ENCODE peak calls at places on chromosomes 16 and 17, in eight cellular contexts. J is mesenchymal stem cell, F is mesendoderm, C is IMR-90, R is SK-N-MC, W is endothelial cell of umbilical vein, E is PC-3, D is fibroblast of lung. P is an unnamed sample.

GRCh38 chr16:76900285-76901263 is 290.4 kb upstream of the MON1B start:
- DNase-seq in E (no peak), D (no peak), J (no peak), F (no peak), W (no peak), R (no peak), C (no peak), P (no peak)

GRCh38 chr17:6276711-6277110 is 158.2 kb downstream of the AIPL1 start:
- DNase-seq in R (no peak), D (no peak), C (no peak), W (no peak), E (no peak), F (no peak), J (no peak), P (no peak)

GRCh38 chr17:38891441-38891840 is 21.6 kb downstream of the LASP1 start:
- DNase-seq in E (no peak), J (no peak), D (no peak), W (no peak), C (no peak), F (no peak), R (no peak), P (no peak)

GRCh38 chr16:5032748-5033167 is 977 bp downstream of the NAGPA start:
- DNase-seq in C (no peak), R (no peak), E (no peak), W (peak), D (no peak), J (no peak), F (no peak), P (peak)

GRCh38 chr17:45782889-45783592 is 1.1 kb upstream of the CRHR1 start:
- DNase-seq in F (peak), J (peak), R (no peak), W (peak), E (no peak), D (no peak), C (no peak), P (no peak)

GRCh38 chr17:1724869-1725641 is 551 bp downstream of the WDR81 start:
- DNase-seq in F (peak), J (no peak), R (no peak), W (no peak), D (no peak), C (no peak), E (no peak), P (no peak)

GRCh38 chr17:73341350-73342056 is 29.7 kb upstream of the CDC42EP4 start:
- DNase-seq in W (no peak), R (no peak), C (no peak), F (no peak), E (no peak), D (no peak), J (no peak), P (no peak)

GRCh38 chr17:42179335-42179734 is 1.6 kb downstream of the KCNH4 start:
- DNase-seq in C (no peak), F (no peak), E (no peak), R (no peak), W (no peak), D (no peak), J (no peak), P (no peak)

GRCh38 chr17:73591278-73592078 is 52.8 kb downstream of the SDK2 start:
- DNase-seq in D (no peak), C (no peak), R (no peak), F (no peak), E (no peak), J (no peak), W (no peak), P (no peak)

GRCh38 chr16:17404903-17405691 is 65.7 kb downstream of the XYLT1 start:
- DNase-seq in F (no peak), R (no peak), D (peak), J (no peak), W (no peak), C (peak), E (no peak), P (peak)

GRCh38 chr17:82806645-82807044 is 33.2 kb downstream of the ZNF750 start:
- DNase-seq in E (no peak), R (no peak), W (no peak), D (no peak), C (no peak), F (no peak), J (no peak), P (no peak)

GRCh38 chr17:82807562-82807961 is 32.3 kb downstream of the ZNF750 start:
- DNase-seq in D (no peak), F (no peak), J (no peak), E (no peak), C (no peak), R (no peak), W (no peak), P (no peak)

GRCh38 chr17:82805823-82806222 is 34.0 kb downstream of the ZNF750 start:
- DNase-seq in W (no peak), F (no peak), R (no peak), D (no peak), J (no peak), E (no peak), C (no peak), P (no peak)

GRCh38 chr17:82808006-82808405 is 31.8 kb downstream of the ZNF750 start:
- DNase-seq in E (no peak), W (no peak), R (no peak), J (no peak), F (no peak), D (no peak), C (no peak), P (no peak)

DNA sequence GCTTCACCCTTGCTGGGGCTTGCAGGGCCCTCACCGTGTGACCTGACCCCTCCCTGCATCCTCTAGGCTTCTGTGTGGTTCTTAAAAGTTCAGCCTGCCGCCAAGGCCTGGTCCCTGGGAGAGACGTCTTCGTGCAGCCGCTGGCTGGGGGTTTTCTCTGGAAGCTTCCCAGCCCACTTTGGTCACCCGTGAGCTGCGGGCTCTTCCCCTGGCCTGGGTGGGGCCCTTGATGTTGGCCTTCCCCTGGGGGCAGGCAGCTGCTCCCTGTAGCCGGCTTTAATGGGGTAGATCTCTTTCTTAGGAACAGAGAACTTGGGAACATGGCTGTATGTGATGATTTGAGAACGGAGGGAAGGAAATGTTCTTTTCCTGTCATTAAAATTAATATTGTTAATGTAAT is 32.7 kb downstream of the ZNF750 start:
- DNase-seq in J (no peak), R (no peak), E (no peak), D (no peak), C (no peak), W (peak), F (no peak), P (no peak)
- H3K9ac ChIP-seq in J (no peak), R (no peak), E (no peak), D (no peak), C (no peak), W (no peak), F (no peak), P (no peak)

DNA sequence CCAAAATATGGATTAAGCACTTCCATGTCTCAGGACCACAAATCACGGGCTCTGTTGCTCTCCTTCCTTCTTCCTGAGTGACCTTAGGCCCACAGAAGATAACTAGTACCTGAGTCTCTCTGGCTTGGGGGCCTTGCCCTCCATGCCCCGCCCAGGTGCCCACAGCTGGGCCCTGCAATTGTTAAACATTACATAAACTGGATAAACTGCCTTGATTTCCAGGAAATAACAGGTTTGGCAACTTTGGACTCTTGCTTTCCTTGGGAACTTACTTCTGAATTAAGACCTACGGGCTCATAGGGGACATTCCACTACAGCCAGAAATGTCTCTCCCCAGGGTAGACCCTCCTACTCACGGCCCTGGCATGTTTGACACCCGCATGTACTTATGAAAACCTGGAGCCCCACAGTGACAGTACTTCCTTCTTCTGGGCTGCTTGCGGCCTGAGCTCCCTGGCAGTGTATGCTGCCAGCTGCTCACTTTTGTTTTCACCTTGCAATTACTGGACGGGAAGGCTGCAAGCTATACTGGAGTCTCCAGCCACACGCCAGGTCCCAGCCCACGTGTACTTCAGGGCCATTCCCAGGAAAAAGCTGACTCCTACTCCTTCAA is 2.3 kb upstream of the UBALD2 start:
- DNase-seq in C (no peak), F (no peak), W (peak), D (no peak), R (no peak), E (peak), J (peak), P (peak)
- H3K9ac ChIP-seq in C (no peak), F (no peak), W (peak), D (no peak), R (no peak), E (peak), J (no peak), P (peak)

GRCh38 chr16:87331241-87331801 is 14.1 kb upstream of the C16orf95 start:
- DNase-seq in D (no peak), C (no peak), W (no peak), E (no peak), J (no peak), R (no peak), F (no peak), P (no peak)

GRCh38 chr16:87333581-87334331 is 16.6 kb upstream of the C16orf95 start:
- DNase-seq in J (no peak), C (no peak), W (no peak), R (no peak), E (no peak), D (no peak), F (no peak), P (no peak)

GRCh38 chr16:87334611-87335305 is 17.6 kb upstream of the C16orf95 start:
- DNase-seq in D (no peak), F (no peak), E (no peak), W (no peak), J (no peak), R (no peak), C (no peak), P (no peak)

GRCh38 chr16:87332150-87332549 is 15.0 kb upstream of the C16orf95 start:
- DNase-seq in C (peak), D (peak), J (peak), W (no peak), E (peak), R (no peak), F (no peak), P (no peak)

DNA sequence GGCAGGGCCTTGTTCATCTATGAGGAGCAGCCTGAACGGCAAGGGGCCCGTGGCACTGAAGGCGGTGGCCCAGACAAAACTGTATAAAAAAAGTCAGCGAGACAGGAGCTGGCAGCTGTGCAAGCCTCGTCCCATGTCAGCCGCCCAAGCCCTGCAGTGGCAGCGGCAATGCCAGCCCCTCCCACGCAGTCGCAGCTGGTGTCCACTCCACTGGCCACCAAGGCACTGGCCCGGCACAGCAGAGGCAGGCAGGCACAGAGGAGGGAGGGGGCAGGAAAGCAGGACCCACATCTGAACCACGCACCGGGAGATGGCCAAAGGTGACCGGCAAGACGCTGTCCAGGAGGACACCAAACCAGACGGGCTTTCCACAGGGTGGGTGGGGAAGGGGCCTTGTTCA is 15.9 kb upstream of the C16orf95 start:
- DNase-seq in J (no peak), W (no peak), D (no peak), E (no peak), F (no peak), C (no peak), R (no peak), P (no peak)
- H3K9ac ChIP-seq in J (no peak), W (no peak), D (no peak), E (no peak), F (no peak), C (no peak), R (no peak), P (no peak)

GRCh38 chr16:89193576-89194293 is 6.6 kb downstream of the SLC22A31 start:
- DNase-seq in C (no peak), W (no peak), F (no peak), J (no peak), D (no peak), E (no peak), R (no peak), P (no peak)
- H3K9ac ChIP-seq in C (no peak), W (no peak), F (no peak), J (no peak), D (no peak), E (no peak), R (no peak), P (no peak)

DNA sequence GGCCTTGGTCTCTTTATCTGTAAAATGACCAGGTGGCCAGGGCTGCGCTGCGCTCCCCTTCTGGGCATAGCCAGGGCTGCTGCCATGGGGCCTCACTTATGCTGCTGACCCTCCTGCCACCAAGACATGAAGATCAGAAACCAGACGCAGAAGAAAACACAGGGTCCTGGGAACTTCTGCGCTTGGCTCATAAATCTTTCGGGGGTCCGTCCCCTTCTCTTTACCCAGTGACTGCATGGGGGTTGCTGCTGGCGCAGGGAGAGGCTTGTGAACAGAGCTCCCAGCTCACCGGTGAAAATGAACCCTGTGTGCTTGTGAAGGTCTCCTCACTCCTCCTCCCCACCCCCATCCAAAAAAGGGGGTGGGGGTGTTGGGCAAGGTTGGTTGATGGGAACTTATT is 5.7 kb upstream of the FOXL1 start:
- DNase-seq in R (no peak), C (no peak), D (no peak), F (peak), J (no peak), E (no peak), W (no peak), P (no peak)
- H3K9ac ChIP-seq in R (no peak), C (no peak), D (no peak), F (no peak), J (no peak), E (no peak), W (peak), P (no peak)

GRCh38 chr17:10060526-10060925 is 137.9 kb downstream of the GAS7 start:
- DNase-seq in F (no peak), E (no peak), W (no peak), J (no peak), D (no peak), C (no peak), R (no peak), P (no peak)
- H3K9ac ChIP-seq in F (no peak), E (no peak), W (no peak), J (peak), D (no peak), C (no peak), R (no peak), P (no peak)

GRCh38 chr16:30429678-30430427 is at the start of gene DCTPP1:
- DNase-seq in D (peak), R (peak), F (peak), J (peak), E (peak), C (peak), W (peak), P (peak)

GRCh38 chr16:30429418-30429677 is 482 bp downstream of the DCTPP1 start:
- DNase-seq in W (no peak), R (no peak), D (no peak), E (peak), C (no peak), F (no peak), J (no peak), P (no peak)

GRCh38 chr16:30434852-30435251 is 5.0 kb upstream of the DCTPP1 start:
- DNase-seq in R (no peak), W (no peak), F (no peak), J (no peak), C (no peak), D (no peak), E (no peak), P (no peak)

GRCh38 chr16:30428055-30428454 is 1.8 kb downstream of the DCTPP1 start:
- DNase-seq in E (no peak), R (no peak), J (no peak), F (no peak), D (no peak), W (no peak), C (no peak), P (no peak)

GRCh38 chr16:30430428-30430970 is 669 bp upstream of the DCTPP1 start:
- DNase-seq in R (no peak), C (no peak), J (no peak), D (no peak), W (no peak), E (no peak), F (no peak), P (no peak)
- H3K9ac ChIP-seq in R (peak), C (peak), J (peak), D (no peak), W (peak), E (no peak), F (peak), P (peak)

DNA sequence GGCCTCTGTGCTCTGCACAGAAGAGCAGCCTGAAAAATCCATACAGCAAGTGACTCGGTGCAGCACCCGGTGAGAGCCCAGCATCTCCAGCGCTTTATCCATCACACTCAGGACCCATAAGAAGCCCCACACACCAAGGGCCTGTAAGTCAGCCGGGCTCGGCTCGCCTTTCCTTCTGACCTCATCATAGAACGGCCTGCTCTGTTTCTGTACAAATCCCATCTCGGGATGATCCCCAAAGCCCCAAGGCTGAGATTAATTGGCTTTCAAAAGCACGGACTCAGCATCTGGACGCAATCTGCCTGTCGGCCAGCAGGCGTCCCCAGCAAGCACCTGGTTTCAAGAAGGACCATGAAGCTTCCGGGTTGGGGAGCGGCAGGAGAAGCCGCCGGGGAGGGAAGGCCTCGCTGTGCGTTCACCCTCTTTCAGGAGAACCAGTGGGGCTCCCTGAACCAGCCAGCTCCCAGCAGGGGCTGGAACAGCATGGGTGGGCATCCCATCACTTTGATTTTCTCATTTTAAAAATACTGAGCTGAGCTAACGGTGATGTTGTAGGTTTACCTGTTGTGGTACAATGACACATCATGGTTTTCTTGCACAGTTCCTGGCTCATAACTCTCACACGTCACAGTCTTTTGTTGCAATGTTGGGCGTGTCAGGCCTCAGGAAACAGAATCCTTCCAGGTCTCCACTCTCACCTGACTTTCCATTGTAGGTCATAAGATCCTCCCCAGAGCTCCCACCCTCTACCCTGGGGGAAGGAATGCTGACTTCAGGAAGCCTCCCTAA is 6.7 kb downstream of the CCDC57 start:
- DNase-seq in J (peak), D (peak), E (peak), C (peak), F (peak), W (peak), R (peak), P (peak)
- H3K9ac ChIP-seq in J (peak), D (no peak), E (peak), C (peak), F (peak), W (no peak), R (peak), P (peak)

DNA sequence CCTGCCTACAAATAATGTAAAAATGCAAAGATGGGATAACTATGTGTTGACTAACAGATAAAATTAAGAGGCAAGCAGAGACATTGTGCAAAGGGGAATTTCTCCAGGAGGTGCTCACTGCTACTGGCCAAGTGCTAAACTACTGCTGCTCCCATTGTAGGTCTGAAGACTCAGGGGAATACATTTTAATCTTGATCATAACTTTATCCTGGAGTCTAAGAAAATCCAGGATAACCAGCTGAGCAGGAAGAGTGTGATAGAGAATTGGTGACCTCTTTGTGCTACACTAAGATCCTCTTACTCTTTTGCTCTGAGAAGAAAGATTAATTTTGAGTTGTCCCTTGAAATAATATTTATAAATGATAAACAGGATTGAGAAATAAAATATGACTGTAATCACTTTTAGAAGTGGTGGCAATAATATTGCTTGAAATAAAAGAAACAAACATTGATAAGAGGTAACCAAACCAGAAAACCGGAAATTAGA is 5.9 kb downstream of the RNF43 start:
- DNase-seq in E (no peak), J (no peak), R (no peak), F (no peak), D (no peak), C (no peak), W (no peak), P (no peak)
- H3K9ac ChIP-seq in E (no peak), J (no peak), R (no peak), F (no peak), D (no peak), C (no peak), W (no peak), P (peak)

GRCh38 chr17:58039975-58040374 is 32.9 kb upstream of the SRSF1 start:
- DNase-seq in J (no peak), D (no peak), R (no peak), F (no peak), E (no peak), W (no peak), C (no peak), P (no peak)
- H3K9ac ChIP-seq in J (no peak), D (no peak), R (no peak), F (no peak), E (no peak), W (no peak), C (no peak), P (no peak)